ENCODE peak calls at places on chromosomes 1 and 21, in ten cellular contexts. F is SIG-M5; N is prostate gland; H is non-pigmented ciliary epithelial cell; Q is HT-29; G is stimulated activated CD4-positive, alpha-beta T cell treated with anti-CD3 and anti-CD28 coated beads, Interleukin-15, amount 100 ng/mL, for 24 hours; K is pulmonary artery endothelial cell; R is lung; X is GM20000; I is LHCN-M2. A is an unnamed sample.
A peak's percentile ranks its signal among the peaks of the same experiment; 100 is the strongest.

GRCh38 chr21:40143822-40144525 is 276.7 kb downstream of the PCP4 start:
- DNase-seq in F (no peak), N (peak; percentile 53), H (peak; percentile 2), Q (peak; percentile 56), G (peak; percentile 65), K (no peak), R (no peak), X (peak; percentile 18), I (peak; percentile 14), A (peak; percentile 57)

GRCh38 chr1:227789881-227790400 is 25.5 kb upstream of the PRSS38 start:
- DNase-seq in F (no peak), N (no peak), H (no peak), Q (no peak), G (no peak), K (no peak), R (no peak), X (no peak), I (no peak), A (peak; percentile 31)

GRCh38 chr1:115184260-115184950 is 95.1 kb upstream of the TSPAN2 start:
- DNase-seq in F (no peak), N (no peak), H (no peak), Q (no peak), G (peak; percentile 23), K (no peak), R (no peak), X (no peak), I (no peak), A (no peak)

GRCh38 chr1:47191940-47192457 is 2.2 kb upstream of the PDZK1IP1 start:
- DNase-seq in F (no peak), N (no peak), H (no peak), Q (no peak), G (no peak), K (no peak), R (no peak), X (no peak), I (no peak), A (peak; percentile 35)

GRCh38 chr21:43703068-43703880 is 15.7 kb upstream of the PDXK start:
- DNase-seq in F (no peak), N (no peak), H (peak; percentile 22), Q (peak; percentile 53), G (peak; percentile 46), K (no peak), R (no peak), X (no peak), I (no peak), A (peak; percentile 67)

GRCh38 chr1:202656057-202656456 is 54.2 kb downstream of the SYT2 start:
- DNase-seq in F (no peak), N (no peak), H (no peak), Q (peak; percentile 42), G (no peak), K (no peak), R (no peak), X (no peak), I (no peak), A (no peak)

GRCh38 chr1:15413563-15414449 is 4.1 kb downstream of the EFHD2 start:
- DNase-seq in F (no peak), N (no peak), H (no peak), Q (no peak), G (no peak), K (no peak), R (no peak), X (no peak), I (no peak), A (no peak)

GRCh38 chr1:78688701-78689100 is 39.1 kb downstream of the IFI44 start:
- DNase-seq in F (no peak), N (no peak), H (peak; percentile 28), Q (peak; percentile 16), G (no peak), K (no peak), R (no peak), X (no peak), I (peak; percentile 81), A (no peak)

GRCh38 chr1:192559115-192560006 is 16.2 kb upstream of the RGS1 start:
- DNase-seq in F (peak; percentile 47), N (no peak), H (peak; percentile 96), Q (peak; percentile 55), G (no peak), K (peak; percentile 84), R (no peak), X (peak; percentile 12), I (peak; percentile 100), A (no peak)

GRCh38 chr1:5949074-5949760 is 43.0 kb downstream of the NPHP4 start:
- DNase-seq in F (no peak), N (no peak), H (no peak), Q (peak; percentile 42), G (no peak), K (no peak), R (no peak), X (no peak), I (peak; percentile 25), A (peak; percentile 28)

GRCh38 chr1:9787702-9788101 is 36.1 kb downstream of the CLSTN1 start:
- DNase-seq in F (no peak), N (no peak), H (no peak), Q (no peak), G (peak; percentile 68), K (no peak), R (no peak), X (peak; percentile 44), I (no peak), A (no peak)

GRCh38 chr21:32807717-32808380 is 36.3 kb upstream of the PAXBP1 start:
- DNase-seq in F (no peak), N (no peak), H (no peak), Q (no peak), G (no peak), K (no peak), R (no peak), X (no peak), I (peak; percentile 34), A (no peak)

GRCh38 chr1:210629276-210629675 is 300.6 kb downstream of the HHAT start:
- DNase-seq in F (no peak), N (no peak), H (no peak), Q (no peak), G (no peak), K (no peak), R (no peak), X (no peak), I (no peak), A (no peak)

GRCh38 chr1:201291917-201292316 is 8.6 kb downstream of the PKP1 start:
- DNase-seq in F (no peak), N (no peak), H (no peak), Q (no peak), G (no peak), K (no peak), R (no peak), X (no peak), I (no peak), A (no peak)

GRCh38 chr1:213014642-213015041 is 1.0 kb downstream of the ANGEL2 start:
- DNase-seq in F (no peak), N (no peak), H (no peak), Q (peak; percentile 35), G (peak; percentile 14), K (no peak), R (no peak), X (no peak), I (peak; percentile 12), A (no peak)

GRCh38 chr21:24939288-24939687 is 668.0 kb downstream of the MRPL39 start:
- DNase-seq in F (no peak), N (peak; percentile 73), H (no peak), Q (no peak), G (no peak), K (no peak), R (no peak), X (no peak), I (no peak), A (no peak)

GRCh38 chr21:39006653-39007417 is 176.4 kb downstream of the PSMG1 start:
- DNase-seq in F (no peak), N (peak; percentile 62), H (no peak), Q (peak; percentile 65), G (no peak), K (peak; percentile 69), R (peak; percentile 66), X (no peak), I (no peak), A (peak; percentile 80)

GRCh38 chr1:34122080-34122479 is 43.0 kb downstream of the CSMD2 start:
- DNase-seq in F (no peak), N (no peak), H (no peak), Q (no peak), G (no peak), K (no peak), R (no peak), X (no peak), I (no peak), A (peak; percentile 22)

GRCh38 chr1:204516180-204516879 is at the start of gene MDM4:
- DNase-seq in F (peak; percentile 97), N (peak; percentile 88), H (peak; percentile 86), Q (peak; percentile 96), G (peak; percentile 96), K (peak; percentile 86), R (peak; percentile 93), X (peak; percentile 85), I (peak; percentile 97), A (peak; percentile 94)

A was measured in ureter.